ENCODE peak calls at places on chromosome 6, in five cellular contexts. O, X, V, F and H are unnamed samples.
A peak's percentile ranks its signal among the peaks of the same experiment; 100 is the strongest.

GRCh38 chr6:159104931-159105330 is 60.1 kb upstream of the TAGAP start:
- DNase-seq in O (peak; percentile 81), X (no peak), V (no peak), F (no peak), H (peak; percentile 47)

GRCh38 chr6:99151634-99152344 is 197.7 kb downstream of the FAXC start:
- DNase-seq in O (no peak), X (peak; percentile 5), V (peak; percentile 24), F (no peak), H (peak; percentile 41)

GRCh38 chr6:5172057-5172683 is 87.0 kb downstream of the PPP1R3G start:
- DNase-seq in O (no peak), X (no peak), V (no peak), F (no peak), H (no peak)

GRCh38 chr6:136812174-136812573 is 10.2 kb upstream of the PEX7 start:
- DNase-seq in O (no peak), X (no peak), V (no peak), F (no peak), H (no peak)

GRCh38 chr6:151757506-151757955 is 50.0 kb upstream of the ESR1 start:
- DNase-seq in O (no peak), X (no peak), V (peak; percentile 27), F (no peak), H (no peak)

GRCh38 chr6:113837170-113837569 is 20.0 kb upstream of the MARCKS start:
- DNase-seq in O (no peak), X (no peak), V (no peak), F (no peak), H (no peak)

GRCh38 chr6:112502348-112503130 is 155.4 kb downstream of the RFPL4B start:
- DNase-seq in O (no peak), X (no peak), V (no peak), F (no peak), H (no peak)

GRCh38 chr6:150464966-150465365 is 96.2 kb downstream of the IYD start:
- DNase-seq in O (no peak), X (no peak), V (no peak), F (no peak), H (no peak)

GRCh38 chr6:144820270-144820669 is 535.1 kb downstream of the UTRN start:
- DNase-seq in O (no peak), X (no peak), V (no peak), F (no peak), H (no peak)

GRCh38 chr6:31765910-31766794 is 3.7 kb downstream of the SAPCD1 start:
- DNase-seq in O (no peak), X (no peak), V (no peak), F (no peak), H (no peak)

GRCh38 chr6:121408321-121408720 is 27.1 kb upstream of the GJA1 start:
- DNase-seq in O (no peak), X (no peak), V (no peak), F (no peak), H (no peak)

GRCh38 chr6:81683928-81684327 is 68.6 kb downstream of the TENT5A start:
- DNase-seq in O (no peak), X (no peak), V (no peak), F (no peak), H (no peak)

GRCh38 chr6:112690497-112691202 is 343.5 kb downstream of the RFPL4B start:
- DNase-seq in O (no peak), X (no peak), V (no peak), F (peak; percentile 78), H (no peak)

GRCh38 chr6:15378864-15379263 is 133.0 kb downstream of the JARID2 start:
- DNase-seq in O (no peak), X (no peak), V (no peak), F (no peak), H (no peak)

GRCh38 chr6:84575264-84575663 is 189.1 kb downstream of the TBX18 start:
- DNase-seq in O (no peak), X (peak; percentile 8), V (no peak), F (no peak), H (no peak)

GRCh38 chr6:11968241-11968806 is 43.8 kb upstream of the HIVEP1 start:
- DNase-seq in O (no peak), X (no peak), V (no peak), F (no peak), H (no peak)

GRCh38 chr6:128098000-128098581 is 197.2 kb upstream of the THEMIS start:
- DNase-seq in O (no peak), X (no peak), V (no peak), F (no peak), H (no peak)

GRCh38 chr6:157548635-157549467 is 167.9 kb downstream of the ZDHHC14 start:
- DNase-seq in O (peak; percentile 82), X (no peak), V (no peak), F (no peak), H (peak; percentile 53)